ENCODE peak calls at places on chromosome 6, in ten cellular contexts. One of them, this sample, is unnamed.

GRCh38 chr6:151847064-151847463 is 39.6 kb downstream of the ESR1 start:
- DNase-seq in Caco-2: peak; percentile 63
- DNase-seq in HEK293T: peak; percentile 40
- DNase-seq in progenitor cell of endocrine pancreas: peak; percentile 41
- DNase-seq in nephron progenitor cell: peak; percentile 71
- DNase-seq in fibroblast of the aortic adventitia: peak; percentile 70
- DNase-seq in RCC 7860: no peak
- DNase-seq in fibroblast of villous mesenchyme: peak; percentile 60
- DNase-seq in GM12892: no peak
- DNase-seq in cardiac fibroblast: peak; percentile 59
- DNase-seq in this sample: no peak

GRCh38 chr6:132405143-132405915 is 4.1 kb upstream of the MOXD1 start:
- DNase-seq in Caco-2: no peak
- DNase-seq in HEK293T: no peak
- DNase-seq in progenitor cell of endocrine pancreas: no peak
- DNase-seq in nephron progenitor cell: no peak
- DNase-seq in fibroblast of the aortic adventitia: peak; percentile 60
- DNase-seq in RCC 7860: peak; percentile 14
- DNase-seq in fibroblast of villous mesenchyme: peak; percentile 26
- DNase-seq in GM12892: no peak
- DNase-seq in cardiac fibroblast: no peak
- DNase-seq in this sample: no peak

GRCh38 chr6:105459049-105459448 is 56.2 kb upstream of the PREP start:
- DNase-seq in Caco-2: no peak
- DNase-seq in HEK293T: no peak
- DNase-seq in progenitor cell of endocrine pancreas: no peak
- DNase-seq in nephron progenitor cell: no peak
- DNase-seq in fibroblast of the aortic adventitia: peak; percentile 18
- DNase-seq in RCC 7860: no peak
- DNase-seq in fibroblast of villous mesenchyme: no peak
- DNase-seq in GM12892: no peak
- DNase-seq in cardiac fibroblast: no peak
- DNase-seq in this sample: no peak

GRCh38 chr6:138109042-138109997 is 2.1 kb upstream of the PERP start:
- DNase-seq in Caco-2: peak; percentile 74
- DNase-seq in HEK293T: peak; percentile 54
- DNase-seq in progenitor cell of endocrine pancreas: peak; percentile 57
- DNase-seq in nephron progenitor cell: peak; percentile 78
- DNase-seq in fibroblast of the aortic adventitia: peak; percentile 82
- DNase-seq in RCC 7860: peak; percentile 34
- DNase-seq in fibroblast of villous mesenchyme: peak; percentile 71
- DNase-seq in GM12892: peak; percentile 13
- DNase-seq in cardiac fibroblast: peak; percentile 80
- DNase-seq in this sample: no peak

GRCh38 chr6:30556964-30557682 is at the start of gene PRR3:
- DNase-seq in Caco-2: peak; percentile 86
- DNase-seq in HEK293T: peak; percentile 85
- DNase-seq in progenitor cell of endocrine pancreas: peak; percentile 63
- DNase-seq in nephron progenitor cell: peak; percentile 85
- DNase-seq in fibroblast of the aortic adventitia: peak; percentile 85
- DNase-seq in RCC 7860: peak; percentile 85
- DNase-seq in fibroblast of villous mesenchyme: peak; percentile 92
- DNase-seq in GM12892: peak; percentile 52
- DNase-seq in cardiac fibroblast: peak; percentile 93
- DNase-seq in this sample: peak; percentile 44

GRCh38 chr6:136549359-136550044 is 720 bp downstream of the MAP7 start:
- DNase-seq in Caco-2: peak; percentile 39
- DNase-seq in HEK293T: peak; percentile 38
- DNase-seq in progenitor cell of endocrine pancreas: peak; percentile 34
- DNase-seq in nephron progenitor cell: peak; percentile 25
- DNase-seq in fibroblast of the aortic adventitia: no peak
- DNase-seq in RCC 7860: no peak
- DNase-seq in fibroblast of villous mesenchyme: no peak
- DNase-seq in GM12892: no peak
- DNase-seq in cardiac fibroblast: peak; percentile 3
- DNase-seq in this sample: no peak

GRCh38 chr6:139303176-139303575 is 11.4 kb upstream of the TXLNB start:
- DNase-seq in Caco-2: no peak
- DNase-seq in HEK293T: no peak
- DNase-seq in progenitor cell of endocrine pancreas: no peak
- DNase-seq in nephron progenitor cell: no peak
- DNase-seq in fibroblast of the aortic adventitia: no peak
- DNase-seq in RCC 7860: no peak
- DNase-seq in fibroblast of villous mesenchyme: no peak
- DNase-seq in GM12892: no peak
- DNase-seq in cardiac fibroblast: no peak
- DNase-seq in this sample: no peak

GRCh38 chr6:124197148-124197547 is 393.5 kb downstream of the NKAIN2 start:
- DNase-seq in Caco-2: no peak
- DNase-seq in HEK293T: no peak
- DNase-seq in progenitor cell of endocrine pancreas: no peak
- DNase-seq in nephron progenitor cell: no peak
- DNase-seq in fibroblast of the aortic adventitia: no peak
- DNase-seq in RCC 7860: no peak
- DNase-seq in fibroblast of villous mesenchyme: no peak
- DNase-seq in GM12892: no peak
- DNase-seq in cardiac fibroblast: no peak
- DNase-seq in this sample: no peak

GRCh38 chr6:113909224-113909856 is 52.2 kb downstream of the MARCKS start:
- DNase-seq in Caco-2: peak; percentile 57
- DNase-seq in HEK293T: peak; percentile 65
- DNase-seq in progenitor cell of endocrine pancreas: no peak
- DNase-seq in nephron progenitor cell: peak; percentile 34
- DNase-seq in fibroblast of the aortic adventitia: peak; percentile 88
- DNase-seq in RCC 7860: peak; percentile 33
- DNase-seq in fibroblast of villous mesenchyme: peak; percentile 78
- DNase-seq in GM12892: peak; percentile 19
- DNase-seq in cardiac fibroblast: peak; percentile 77
- DNase-seq in this sample: no peak

GRCh38 chr6:6851059-6851658 is 256.6 kb upstream of the RREB1 start:
- DNase-seq in Caco-2: peak; percentile 69
- DNase-seq in HEK293T: peak; percentile 20
- DNase-seq in progenitor cell of endocrine pancreas: no peak
- DNase-seq in nephron progenitor cell: no peak
- DNase-seq in fibroblast of the aortic adventitia: peak; percentile 99
- DNase-seq in RCC 7860: peak; percentile 64
- DNase-seq in fibroblast of villous mesenchyme: peak; percentile 82
- DNase-seq in GM12892: no peak
- DNase-seq in cardiac fibroblast: peak; percentile 96
- DNase-seq in this sample: peak; percentile 96

GRCh38 chr6:151870375-151870774 is 62.9 kb downstream of the ESR1 start:
- DNase-seq in Caco-2: no peak
- DNase-seq in HEK293T: no peak
- DNase-seq in progenitor cell of endocrine pancreas: no peak
- DNase-seq in nephron progenitor cell: no peak
- DNase-seq in fibroblast of the aortic adventitia: peak; percentile 8
- DNase-seq in RCC 7860: no peak
- DNase-seq in fibroblast of villous mesenchyme: no peak
- DNase-seq in GM12892: no peak
- DNase-seq in cardiac fibroblast: no peak
- DNase-seq in this sample: no peak

GRCh38 chr6:32622545-32623401 is 14.4 kb upstream of the HLA-DQA1 start:
- DNase-seq in Caco-2: no peak
- DNase-seq in HEK293T: peak; percentile 70
- DNase-seq in progenitor cell of endocrine pancreas: peak; percentile 13
- DNase-seq in nephron progenitor cell: peak; percentile 35
- DNase-seq in fibroblast of the aortic adventitia: peak; percentile 26
- DNase-seq in RCC 7860: peak; percentile 18
- DNase-seq in fibroblast of villous mesenchyme: peak; percentile 20
- DNase-seq in GM12892: peak; percentile 39
- DNase-seq in cardiac fibroblast: no peak
- DNase-seq in this sample: no peak

GRCh38 chr6:53593001-53593488 is 48.1 kb upstream of the GCLC start:
- DNase-seq in Caco-2: no peak
- DNase-seq in HEK293T: no peak
- DNase-seq in progenitor cell of endocrine pancreas: no peak
- DNase-seq in nephron progenitor cell: no peak
- DNase-seq in fibroblast of the aortic adventitia: peak; percentile 78
- DNase-seq in RCC 7860: peak; percentile 71
- DNase-seq in fibroblast of villous mesenchyme: peak; percentile 60
- DNase-seq in GM12892: no peak
- DNase-seq in cardiac fibroblast: peak; percentile 26
- DNase-seq in this sample: no peak

GRCh38 chr6:134315974-134316391 is 1.9 kb downstream of the SGK1 start:
- DNase-seq in Caco-2: no peak
- DNase-seq in HEK293T: no peak
- DNase-seq in progenitor cell of endocrine pancreas: no peak
- DNase-seq in nephron progenitor cell: no peak
- DNase-seq in fibroblast of the aortic adventitia: no peak
- DNase-seq in RCC 7860: no peak
- DNase-seq in fibroblast of villous mesenchyme: no peak
- DNase-seq in GM12892: no peak
- DNase-seq in cardiac fibroblast: no peak
- DNase-seq in this sample: no peak

GRCh38 chr6:110528051-110528929 is 51.9 kb upstream of the SLC22A16 start:
- DNase-seq in Caco-2: peak; percentile 58
- DNase-seq in HEK293T: peak; percentile 60
- DNase-seq in progenitor cell of endocrine pancreas: peak; percentile 28
- DNase-seq in nephron progenitor cell: peak; percentile 47
- DNase-seq in fibroblast of the aortic adventitia: peak; percentile 85
- DNase-seq in RCC 7860: peak; percentile 64
- DNase-seq in fibroblast of villous mesenchyme: peak; percentile 91
- DNase-seq in GM12892: no peak
- DNase-seq in cardiac fibroblast: peak; percentile 82
- DNase-seq in this sample: peak; percentile 96

GRCh38 chr6:54846243-54846856 is at the start of gene FAM83B:
- DNase-seq in Caco-2: peak; percentile 84
- DNase-seq in HEK293T: peak; percentile 49
- DNase-seq in progenitor cell of endocrine pancreas: peak; percentile 61
- DNase-seq in nephron progenitor cell: peak; percentile 56
- DNase-seq in fibroblast of the aortic adventitia: no peak
- DNase-seq in RCC 7860: no peak
- DNase-seq in fibroblast of villous mesenchyme: no peak
- DNase-seq in GM12892: no peak
- DNase-seq in cardiac fibroblast: peak; percentile 2
- DNase-seq in this sample: no peak

GRCh38 chr6:10901751-10902150 is 14.9 kb downstream of the SYCP2L start:
- DNase-seq in Caco-2: no peak
- DNase-seq in HEK293T: no peak
- DNase-seq in progenitor cell of endocrine pancreas: no peak
- DNase-seq in nephron progenitor cell: no peak
- DNase-seq in fibroblast of the aortic adventitia: no peak
- DNase-seq in RCC 7860: no peak
- DNase-seq in fibroblast of villous mesenchyme: no peak
- DNase-seq in GM12892: peak; percentile 27
- DNase-seq in cardiac fibroblast: no peak
- DNase-seq in this sample: no peak

GRCh38 chr6:144264270-144265060 is 20.7 kb upstream of the UTRN start:
- DNase-seq in Caco-2: peak; percentile 86
- DNase-seq in HEK293T: no peak
- DNase-seq in progenitor cell of endocrine pancreas: peak; percentile 18
- DNase-seq in nephron progenitor cell: no peak
- DNase-seq in fibroblast of the aortic adventitia: peak; percentile 95
- DNase-seq in RCC 7860: peak; percentile 92
- DNase-seq in fibroblast of villous mesenchyme: peak; percentile 85
- DNase-seq in GM12892: no peak
- DNase-seq in cardiac fibroblast: peak; percentile 93
- DNase-seq in this sample: peak; percentile 82

GRCh38 chr6:81148726-81149125 is 603.8 kb downstream of the TENT5A start:
- DNase-seq in Caco-2: no peak
- DNase-seq in HEK293T: no peak
- DNase-seq in progenitor cell of endocrine pancreas: no peak
- DNase-seq in nephron progenitor cell: no peak
- DNase-seq in fibroblast of the aortic adventitia: no peak
- DNase-seq in RCC 7860: no peak
- DNase-seq in fibroblast of villous mesenchyme: no peak
- DNase-seq in GM12892: no peak
- DNase-seq in cardiac fibroblast: no peak
- DNase-seq in this sample: no peak

GRCh38 chr6:22135395-22135794 is 161.4 kb downstream of the PRL start:
- DNase-seq in Caco-2: no peak
- DNase-seq in HEK293T: no peak
- DNase-seq in progenitor cell of endocrine pancreas: no peak
- DNase-seq in nephron progenitor cell: no peak
- DNase-seq in fibroblast of the aortic adventitia: no peak
- DNase-seq in RCC 7860: no peak
- DNase-seq in fibroblast of villous mesenchyme: no peak
- DNase-seq in GM12892: no peak
- DNase-seq in cardiac fibroblast: no peak
- DNase-seq in this sample: no peak

GRCh38 chr6:70790483-70790882 is 122.8 kb downstream of the SMAP1 start:
- DNase-seq in Caco-2: no peak
- DNase-seq in HEK293T: no peak
- DNase-seq in progenitor cell of endocrine pancreas: no peak
- DNase-seq in nephron progenitor cell: no peak
- DNase-seq in fibroblast of the aortic adventitia: no peak
- DNase-seq in RCC 7860: no peak
- DNase-seq in fibroblast of villous mesenchyme: peak; percentile 17
- DNase-seq in GM12892: no peak
- DNase-seq in cardiac fibroblast: no peak
- DNase-seq in this sample: peak; percentile 10

GRCh38 chr6:109059148-109059547 is 35.5 kb downstream of the SESN1 start:
- DNase-seq in Caco-2: no peak
- DNase-seq in HEK293T: no peak
- DNase-seq in progenitor cell of endocrine pancreas: no peak
- DNase-seq in nephron progenitor cell: no peak
- DNase-seq in fibroblast of the aortic adventitia: peak; percentile 60
- DNase-seq in RCC 7860: no peak
- DNase-seq in fibroblast of villous mesenchyme: peak; percentile 52
- DNase-seq in GM12892: no peak
- DNase-seq in cardiac fibroblast: peak; percentile 58
- DNase-seq in this sample: no peak

GRCh38 chr6:154319231-154319858 is 37.3 kb downstream of the IPCEF1 start:
- DNase-seq in Caco-2: no peak
- DNase-seq in HEK293T: no peak
- DNase-seq in progenitor cell of endocrine pancreas: no peak
- DNase-seq in nephron progenitor cell: peak; percentile 16
- DNase-seq in fibroblast of the aortic adventitia: peak; percentile 72
- DNase-seq in RCC 7860: peak; percentile 70
- DNase-seq in fibroblast of villous mesenchyme: peak; percentile 95
- DNase-seq in GM12892: no peak
- DNase-seq in cardiac fibroblast: peak; percentile 58
- DNase-seq in this sample: peak; percentile 70

GRCh38 chr6:41331401-41332150 is 3.8 kb upstream of the NCR2 start:
- DNase-seq in Caco-2: no peak
- DNase-seq in HEK293T: no peak
- DNase-seq in progenitor cell of endocrine pancreas: no peak
- DNase-seq in nephron progenitor cell: no peak
- DNase-seq in fibroblast of the aortic adventitia: no peak
- DNase-seq in RCC 7860: no peak
- DNase-seq in fibroblast of villous mesenchyme: no peak
- DNase-seq in GM12892: no peak
- DNase-seq in cardiac fibroblast: no peak
- DNase-seq in this sample: no peak

GRCh38 chr6:115908906-115909559 is 151.7 kb downstream of the FRK start:
- DNase-seq in Caco-2: no peak
- DNase-seq in HEK293T: no peak
- DNase-seq in progenitor cell of endocrine pancreas: no peak
- DNase-seq in nephron progenitor cell: no peak
- DNase-seq in fibroblast of the aortic adventitia: no peak
- DNase-seq in RCC 7860: no peak
- DNase-seq in fibroblast of villous mesenchyme: no peak
- DNase-seq in GM12892: no peak
- DNase-seq in cardiac fibroblast: no peak
- DNase-seq in this sample: no peak

GRCh38 chr6:34519971-34520644 is 36.0 kb downstream of the SPDEF start:
- DNase-seq in Caco-2: no peak
- DNase-seq in HEK293T: no peak
- DNase-seq in progenitor cell of endocrine pancreas: no peak
- DNase-seq in nephron progenitor cell: no peak
- DNase-seq in fibroblast of the aortic adventitia: no peak
- DNase-seq in RCC 7860: no peak
- DNase-seq in fibroblast of villous mesenchyme: no peak
- DNase-seq in GM12892: no peak
- DNase-seq in cardiac fibroblast: no peak
- DNase-seq in this sample: no peak

GRCh38 chr6:108531332-108531731 is 29.4 kb upstream of the FOXO3 start:
- DNase-seq in Caco-2: peak; percentile 17
- DNase-seq in HEK293T: no peak
- DNase-seq in progenitor cell of endocrine pancreas: no peak
- DNase-seq in nephron progenitor cell: no peak
- DNase-seq in fibroblast of the aortic adventitia: no peak
- DNase-seq in RCC 7860: no peak
- DNase-seq in fibroblast of villous mesenchyme: no peak
- DNase-seq in GM12892: no peak
- DNase-seq in cardiac fibroblast: no peak
- DNase-seq in this sample: no peak

GRCh38 chr6:15330174-15330934 is 84.5 kb downstream of the JARID2 start:
- DNase-seq in Caco-2: no peak
- DNase-seq in HEK293T: no peak
- DNase-seq in progenitor cell of endocrine pancreas: no peak
- DNase-seq in nephron progenitor cell: no peak
- DNase-seq in fibroblast of the aortic adventitia: peak; percentile 69
- DNase-seq in RCC 7860: peak; percentile 14
- DNase-seq in fibroblast of villous mesenchyme: no peak
- DNase-seq in GM12892: no peak
- DNase-seq in cardiac fibroblast: no peak
- DNase-seq in this sample: no peak

This sample was measured in BJ.